ENCODE peak calls at places on chromosomes 3 and 15, in seven cellular contexts. E is NCI-H1417; P is lower lobe of right lung; C is astrocyte of the spinal cord; A is GM12892; H is AG20443; X is stimulated activated CD8-positive, alpha-beta memory T cell treated with anti-CD3 and anti-CD28 coated beads, Interleukin-12 subunit alpha, Interleukin-12 subunit beta, amount 100 ng/mL, for 4 hours. S is an unnamed sample.

GRCh38 chr3:58271901-58272501 is 34.0 kb upstream of the RPP14 start:
- DNase-seq in A (no peak), P (no peak), E (no peak), H (peak), C (peak), X (no peak), S (peak)

GRCh38 chr3:47273564-47273963 is 9.0 kb downstream of the KIF9 start:
- DNase-seq in E (no peak), C (no peak), P (no peak), A (no peak), H (no peak), X (no peak), S (no peak)

GRCh38 chr3:52193059-52193458 is 4.9 kb upstream of the ALAS1 start:
- DNase-seq in X (no peak), P (no peak), C (no peak), A (no peak), E (no peak), H (peak), S (peak)

GRCh38 chr15:70470556-70471191 is 292.7 kb downstream of the UACA start:
- DNase-seq in H (no peak), A (no peak), E (peak), X (no peak), P (no peak), C (no peak), S (no peak)

GRCh38 chr3:123134671-123135070 is 67.1 kb upstream of the SEC22A start:
- DNase-seq in C (no peak), A (no peak), E (no peak), X (no peak), P (no peak), H (no peak), S (no peak)

GRCh38 chr3:45665101-45665572 is 24.1 kb upstream of the SACM1L start:
- DNase-seq in H (no peak), C (no peak), X (no peak), A (no peak), P (no peak), E (peak), S (no peak)

GRCh38 chr3:192851821-192852352 is 65.8 kb downstream of the MB21D2 start:
- DNase-seq in A (no peak), C (peak), E (peak), H (peak), P (peak), X (no peak), S (peak)

GRCh38 chr3:30221622-30222021 is 384.8 kb upstream of the TGFBR2 start:
- DNase-seq in C (peak), E (no peak), H (peak), P (no peak), X (no peak), A (no peak), S (no peak)

GRCh38 chr3:69695443-69695842 is 43.8 kb upstream of the MITF start:
- DNase-seq in A (no peak), P (no peak), H (no peak), X (no peak), C (no peak), E (peak), S (no peak)

GRCh38 chr3:127011270-127011992 is 28.5 kb downstream of the PLXNA1 start:
- DNase-seq in A (no peak), E (no peak), H (peak), C (peak), X (no peak), P (no peak), S (no peak)

GRCh38 chr3:149215474-149215873 is 6.2 kb downstream of the CP start:
- DNase-seq in A (no peak), X (no peak), E (peak), C (no peak), P (no peak), H (no peak), S (no peak)

GRCh38 chr3:31170932-31171670 is 276.6 kb upstream of the GADL1 start:
- DNase-seq in A (no peak), P (no peak), C (peak), H (peak), E (no peak), X (no peak), S (no peak)

GRCh38 chr3:142929890-142930289 is 33.6 kb downstream of the PAQR9 start:
- DNase-seq in A (no peak), C (no peak), P (no peak), X (no peak), H (no peak), E (no peak), S (no peak)

GRCh38 chr3:115004201-115005140 is 142.6 kb downstream of the ZBTB20 start:
- DNase-seq in C (no peak), A (no peak), H (no peak), P (no peak), X (no peak), E (no peak), S (no peak)

GRCh38 chr3:86782860-86783259 is 208.1 kb downstream of the VGLL3 start:
- DNase-seq in H (no peak), P (no peak), A (no peak), C (no peak), X (no peak), E (no peak), S (no peak)

GRCh38 chr3:86815880-86816279 is 175.1 kb downstream of the VGLL3 start:
- DNase-seq in C (no peak), H (no peak), A (no peak), X (no peak), E (no peak), P (no peak), S (no peak)

GRCh38 chr15:65396283-65396964 is 18.6 kb upstream of the IGDCC3 start:
- DNase-seq in X (no peak), A (no peak), C (no peak), E (no peak), H (no peak), P (no peak), S (no peak)

GRCh38 chr3:83835040-83835439 is 1123.7 kb upstream of the CADM2 start:
- DNase-seq in A (no peak), C (no peak), H (no peak), E (no peak), P (no peak), X (no peak), S (no peak)

GRCh38 chr15:69150336-69150735 is 10.1 kb upstream of the GLCE start:
- DNase-seq in H (no peak), E (no peak), X (no peak), A (no peak), P (no peak), C (no peak), S (no peak)

GRCh38 chr3:151946606-151947005 is 73.2 kb downstream of the SUCNR1 start:
- DNase-seq in A (no peak), P (no peak), X (no peak), H (peak), C (no peak), E (no peak), S (no peak)

GRCh38 chr15:70066422-70066821 is 31.3 kb downstream of the TLE3 start:
- DNase-seq in P (no peak), E (no peak), H (no peak), A (no peak), C (no peak), X (no peak), S (no peak)

GRCh38 chr3:50008931-50009330 is 69.0 kb downstream of the RBM6 start:
- DNase-seq in X (no peak), E (no peak), C (peak), P (no peak), A (no peak), H (peak), S (peak)

GRCh38 chr3:154614078-154614477 is 184.1 kb upstream of the GPR149 start:
- DNase-seq in C (no peak), E (no peak), X (no peak), H (no peak), A (no peak), P (no peak), S (no peak)

GRCh38 chr3:69649120-69649519 is 90.1 kb upstream of the MITF start:
- DNase-seq in A (no peak), C (peak), P (no peak), H (no peak), E (no peak), X (no peak), S (no peak)

S was measured in MG63.